ENCODE peak calls at places on chromosome 10, in seven cellular contexts. Z is HCT116, Q is GM23338, N is K562, E is SK-N-SH, H is HepG2, S is H1. B is an unnamed sample.

GRCh38 chr10:30059209-30060107 is at the start of gene JCAD:
- DNase-seq in Z (no peak), Q (peak), N (peak), E (peak), H (no peak), S (peak), B (peak)

GRCh38 chr10:127976286-127976685 is 69.4 kb downstream of the PTPRE start:
- DNase-seq in Z (no peak), Q (no peak), N (no peak), E (no peak), H (no peak), S (no peak), B (no peak)

GRCh38 chr10:104254493-104255243 is at the start of gene GSTO1:
- DNase-seq in Z (peak), Q (peak), N (peak), E (peak), H (peak), S (peak), B (peak)

GRCh38 chr10:3147117-3147820 is 25.3 kb downstream of the PITRM1 start:
- DNase-seq in Z (no peak), Q (no peak), N (no peak), E (no peak), H (no peak), S (no peak), B (no peak)

GRCh38 chr10:77795426-77796055 is 131.0 kb downstream of the DLG5 start:
- DNase-seq in Z (no peak), Q (no peak), N (no peak), E (no peak), H (no peak), S (no peak), B (no peak)

GRCh38 chr10:2900530-2900929 is 166.8 kb upstream of the PFKP start:
- DNase-seq in Z (no peak), Q (no peak), N (no peak), E (no peak), H (no peak), S (peak), B (no peak)

GRCh38 chr10:29642996-29643395 is 8.2 kb upstream of the SVIL start:
- DNase-seq in Z (no peak), Q (no peak), N (no peak), E (no peak), H (no peak), S (no peak), B (no peak)

GRCh38 chr10:49608925-49609282 is 1.2 kb upstream of the SLC18A3 start:
- DNase-seq in Z (no peak), Q (peak), N (no peak), E (no peak), H (no peak), S (no peak), B (no peak)

GRCh38 chr10:18473424-18474110 is 177.8 kb downstream of the NSUN6 start:
- DNase-seq in Z (no peak), Q (no peak), N (no peak), E (no peak), H (no peak), S (no peak), B (no peak)

GRCh38 chr10:121437596-121437995 is 160.6 kb downstream of the FGFR2 start:
- DNase-seq in Z (no peak), Q (peak), N (no peak), E (peak), H (no peak), S (no peak), B (no peak)

GRCh38 chr10:88831709-88832108 is 19.9 kb downstream of the ANKRD22 start:
- DNase-seq in Z (no peak), Q (no peak), N (no peak), E (no peak), H (no peak), S (no peak), B (no peak)

GRCh38 chr10:29929006-29929405 is 130.4 kb downstream of the JCAD start:
- DNase-seq in Z (no peak), Q (no peak), N (no peak), E (no peak), H (no peak), S (no peak), B (no peak)

GRCh38 chr10:131816157-131816775 is 84.5 kb upstream of the PPP2R2D start:
- DNase-seq in Z (no peak), Q (no peak), N (no peak), E (peak), H (no peak), S (peak), B (no peak)

GRCh38 chr10:6674282-6674681 is 94.2 kb upstream of the PRKCQ start:
- DNase-seq in Z (no peak), Q (no peak), N (no peak), E (no peak), H (no peak), S (no peak), B (peak)

GRCh38 chr10:49628599-49628998 is 14.8 kb downstream of the CHAT start:
- DNase-seq in Z (no peak), Q (no peak), N (no peak), E (no peak), H (no peak), S (no peak), B (no peak)

GRCh38 chr10:74081192-74081803 is 69.3 kb downstream of the AP3M1 start:
- DNase-seq in Z (peak), Q (peak), N (peak), E (peak), H (peak), S (no peak), B (peak)

GRCh38 chr10:115895196-115895595 is 377.8 kb downstream of the GFRA1 start:
- DNase-seq in Z (no peak), Q (no peak), N (no peak), E (no peak), H (no peak), S (no peak), B (no peak)

GRCh38 chr10:119416855-119417254 is 125.7 kb downstream of the RGS10 start:
- DNase-seq in Z (peak), Q (peak), N (peak), E (peak), H (peak), S (peak), B (peak)

GRCh38 chr10:48453451-48454301 is 147.2 kb downstream of the MAPK8 start:
- DNase-seq in Z (no peak), Q (no peak), N (no peak), E (no peak), H (no peak), S (peak), B (no peak)

GRCh38 chr10:74628136-74628535 is 198.3 kb upstream of the KAT6B start:
- DNase-seq in Z (no peak), Q (no peak), N (no peak), E (no peak), H (no peak), S (no peak), B (peak)

DNA sequence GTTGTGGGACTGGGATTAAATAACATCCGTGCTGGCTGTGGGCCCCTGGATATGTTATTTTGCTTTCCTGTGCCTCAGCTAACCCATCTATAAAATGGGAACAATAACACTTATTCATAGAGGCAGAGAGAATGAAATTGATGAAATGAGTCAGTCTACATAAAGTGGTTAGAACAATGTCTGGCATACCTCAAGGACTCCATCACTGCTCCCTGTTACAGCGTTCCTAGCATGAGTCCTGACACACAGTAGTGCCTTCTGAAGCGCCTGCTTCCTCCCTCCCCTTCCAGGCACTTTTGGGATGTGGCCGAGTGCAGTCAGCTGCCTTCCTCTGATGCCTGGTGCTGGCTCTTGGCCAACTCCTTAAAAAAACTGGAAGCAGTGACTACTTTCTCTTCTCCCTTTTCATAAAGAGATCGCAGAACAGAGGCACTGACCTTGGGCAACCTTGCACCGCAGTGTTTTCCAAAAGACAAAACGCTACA is 108.4 kb upstream of the ZMIZ1 start:
- DNase-seq in Z (no peak), Q (no peak), N (no peak), E (no peak), H (no peak), S (no peak), B (peak)
- TF ChIP-seq POLR2AphosphoS5 in Z (no peak), Q (no peak), N (no peak), E (peak), H (no peak), S (no peak), B (peak)

DNA sequence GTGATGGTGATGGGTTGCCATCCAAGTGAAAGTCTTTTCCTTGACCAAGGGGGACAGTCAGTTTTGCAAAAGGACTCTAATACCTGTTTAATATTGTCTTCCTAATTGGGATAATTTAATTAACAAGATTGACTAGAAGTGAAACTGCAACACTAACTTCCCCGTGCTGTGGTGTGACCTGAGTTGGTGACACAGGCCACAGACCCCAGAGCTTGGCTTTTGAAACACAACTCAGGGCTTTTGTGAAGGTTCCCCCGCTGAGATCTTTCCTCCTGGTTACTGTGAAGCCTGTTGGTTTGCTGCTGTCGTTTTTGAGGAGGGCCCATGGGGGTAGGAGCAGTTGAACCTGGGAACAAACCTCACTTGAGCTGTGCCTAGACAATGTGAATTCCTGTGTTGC is 6.9 kb downstream of the PPIF start:
- DNase-seq in Z (no peak), Q (no peak), N (no peak), E (no peak), H (no peak), S (no peak), B (no peak)
- H2AFZ ChIP-seq in Z (no peak), Q (no peak), N (no peak), E (no peak), H (no peak), S (no peak), B (no peak)

GRCh38 chr10:16986406-16987128 is 143.0 kb downstream of the CUBN start:
- DNase-seq in Z (no peak), Q (no peak), N (no peak), E (no peak), H (peak), S (no peak), B (peak)

GRCh38 chr10:16987976-16988610 is 141.5 kb downstream of the CUBN start:
- DNase-seq in Z (no peak), Q (no peak), N (no peak), E (no peak), H (peak), S (no peak), B (no peak)

GRCh38 chr10:16987129-16987670 is 142.4 kb downstream of the CUBN start:
- DNase-seq in Z (no peak), Q (no peak), N (no peak), E (no peak), H (no peak), S (no peak), B (peak)

GRCh38 chr10:16986082-16986405 is 143.6 kb downstream of the CUBN start:
- DNase-seq in Z (no peak), Q (no peak), N (no peak), E (no peak), H (no peak), S (no peak), B (no peak)

DNA sequence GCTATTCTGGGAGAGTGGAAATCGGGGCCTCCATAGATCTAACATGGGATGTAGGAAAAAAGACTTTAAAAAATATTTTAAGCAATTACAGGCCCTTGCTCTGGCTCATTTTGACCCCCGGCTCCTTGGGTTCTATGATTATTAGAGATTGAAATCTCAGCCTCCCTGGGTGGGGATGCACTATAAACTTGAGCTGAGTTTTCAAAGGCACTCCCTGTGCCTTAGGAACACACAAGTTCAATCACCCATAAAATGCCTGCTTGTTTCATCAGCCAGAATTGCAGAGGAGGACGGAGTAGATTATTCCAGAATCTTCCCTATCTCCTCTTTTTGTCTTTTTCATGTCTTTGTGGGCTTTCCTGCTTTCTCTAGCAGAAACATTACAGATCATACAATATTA is 145.4 kb downstream of the CUBN start:
- DNase-seq in Z (no peak), Q (no peak), N (no peak), E (no peak), H (no peak), S (no peak), B (no peak)
- TF ChIP-seq POLR2AphosphoS5 in Z (no peak), Q (no peak), N (no peak), E (no peak), H (no peak), S (no peak), B (no peak)

DNA sequence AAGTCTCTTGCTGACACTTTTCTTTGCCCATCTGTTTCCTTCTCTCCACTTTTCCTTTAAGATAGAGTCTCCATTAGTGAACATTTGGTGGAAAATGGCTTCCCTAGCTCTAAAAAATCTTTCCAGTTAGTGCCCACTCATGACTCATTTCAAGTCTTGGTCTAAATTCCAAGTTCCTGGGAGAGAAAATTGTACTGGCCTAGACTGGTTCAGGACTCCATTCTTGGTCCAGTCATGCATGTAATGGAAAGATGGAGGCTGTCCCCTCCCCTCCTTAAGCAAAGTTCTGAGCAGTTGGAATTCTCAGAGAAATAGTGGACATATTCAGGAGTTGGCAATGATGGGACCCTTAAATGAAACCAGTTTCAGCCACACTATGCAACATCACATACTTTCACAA is 3.8 kb upstream of the ALDH18A1 start:
- DNase-seq in Z (no peak), Q (no peak), N (no peak), E (no peak), H (no peak), S (no peak), B (no peak)
- H2AFZ ChIP-seq in Z (no peak), Q (no peak), N (no peak), E (peak), H (no peak), S (no peak), B (no peak)

GRCh38 chr10:12405342-12406320 is 56.3 kb downstream of the CAMK1D start:
- DNase-seq in Z (no peak), Q (peak), N (no peak), E (no peak), H (no peak), S (no peak), B (no peak)
- TF ChIP-seq POLR2AphosphoS5 in Z (no peak), Q (no peak), N (no peak), E (no peak), H (no peak), S (no peak), B (no peak)